ENCODE peak calls at places on chromosomes 4 and X, in five cellular contexts. One of them, this sample, is unnamed.

GRCh38 chr4:91092398-91092955 is 965.3 kb downstream of the CCSER1 start:
- DNase-seq in heart left ventricle: no peak
- DNase-seq in left ventricle myocardium inferior: no peak
- DNase-seq in K562: no peak
- DNase-seq in substantia nigra: no peak
- DNase-seq in this sample: no peak

GRCh38 chr4:120557372-120557771 is 365.2 kb downstream of the PRDM5 start:
- DNase-seq in heart left ventricle: no peak
- DNase-seq in left ventricle myocardium inferior: no peak
- DNase-seq in K562: no peak
- DNase-seq in substantia nigra: no peak
- DNase-seq in this sample: no peak

GRCh38 chrX:109783712-109784109 is 50.7 kb upstream of the ACSL4 start:
- DNase-seq in heart left ventricle: no peak
- DNase-seq in left ventricle myocardium inferior: no peak
- DNase-seq in K562: no peak
- DNase-seq in substantia nigra: no peak
- DNase-seq in this sample: no peak

GRCh38 chr4:70734168-70734954 is 12.6 kb downstream of the RUFY3 start:
- DNase-seq in heart left ventricle: no peak
- DNase-seq in left ventricle myocardium inferior: no peak
- DNase-seq in K562: no peak
- DNase-seq in substantia nigra: no peak
- DNase-seq in this sample: no peak

GRCh38 chr4:118270492-118270891 is 82.3 kb downstream of the PRSS12 start:
- DNase-seq in heart left ventricle: no peak
- DNase-seq in left ventricle myocardium inferior: no peak
- DNase-seq in K562: peak
- DNase-seq in substantia nigra: no peak
- DNase-seq in this sample: no peak

GRCh38 chr4:89639395-89639794 is 197.6 kb downstream of the SNCA start:
- DNase-seq in heart left ventricle: no peak
- DNase-seq in left ventricle myocardium inferior: no peak
- DNase-seq in K562: no peak
- DNase-seq in substantia nigra: no peak
- DNase-seq in this sample: no peak

GRCh38 chrX:126137899-126138298 is 28.2 kb downstream of the DCAF12L2 start:
- DNase-seq in heart left ventricle: no peak
- DNase-seq in left ventricle myocardium inferior: no peak
- DNase-seq in K562: no peak
- DNase-seq in substantia nigra: no peak
- DNase-seq in this sample: no peak

GRCh38 chrX:13260598-13260997 is 59.3 kb downstream of the ATXN3L start:
- DNase-seq in heart left ventricle: no peak
- DNase-seq in left ventricle myocardium inferior: no peak
- DNase-seq in K562: no peak
- DNase-seq in substantia nigra: no peak
- DNase-seq in this sample: no peak

GRCh38 chr4:22077571-22077970 is 129.0 kb upstream of the KCNIP4 start:
- DNase-seq in heart left ventricle: no peak
- DNase-seq in left ventricle myocardium inferior: no peak
- DNase-seq in K562: no peak
- DNase-seq in substantia nigra: no peak
- DNase-seq in this sample: no peak

GRCh38 chrX:87475793-87476192 is 41.8 kb upstream of the KLHL4 start:
- DNase-seq in heart left ventricle: no peak
- DNase-seq in left ventricle myocardium inferior: no peak
- DNase-seq in K562: no peak
- DNase-seq in substantia nigra: no peak
- DNase-seq in this sample: no peak

This sample was measured in HuH-7.